ENCODE peak calls at places on chromosomes 13 and 19, in four cellular contexts. One of them, this sample, is unnamed. For H3K4me1, the result is how much of the 10 kb centered on the place peaks cover.

GRCh38 chr19:30204721-30205120 is 167.5 kb upstream of the ZNF536 start:
- DNase-seq in tibial artery: no peak
- DNase-seq in CD8-positive, alpha-beta T cell: no peak
- DNase-seq in endothelial cell of umbilical vein: no peak
- DNase-seq in this sample: no peak

GRCh38 chr19:21110183-21110582 is 28.2 kb downstream of the ZNF714 start:
- DNase-seq in tibial artery: no peak
- DNase-seq in CD8-positive, alpha-beta T cell: no peak
- DNase-seq in endothelial cell of umbilical vein: no peak
- DNase-seq in this sample: no peak

GRCh38 chr13:41942462-41943094 is 18.3 kb downstream of the VWA8 start:
- DNase-seq in tibial artery: no peak
- DNase-seq in CD8-positive, alpha-beta T cell: no peak
- DNase-seq in endothelial cell of umbilical vein: peak
- DNase-seq in this sample: no peak

GRCh38 chr19:16207490-16208025 is 9.8 kb downstream of the AP1M1 start:
- DNase-seq in tibial artery: no peak
- DNase-seq in CD8-positive, alpha-beta T cell: no peak
- DNase-seq in endothelial cell of umbilical vein: no peak
- DNase-seq in this sample: no peak

GRCh38 chr19:48274938-48275337 is 5.1 kb downstream of the ZNF114 start:
- DNase-seq in tibial artery: peak
- DNase-seq in CD8-positive, alpha-beta T cell: no peak
- DNase-seq in endothelial cell of umbilical vein: no peak
- DNase-seq in this sample: no peak

GRCh38 chr13:99062593-99062992 is 84.7 kb upstream of the DOCK9 start:
- DNase-seq in tibial artery: no peak
- DNase-seq in CD8-positive, alpha-beta T cell: no peak
- DNase-seq in endothelial cell of umbilical vein: peak
- DNase-seq in this sample: peak

GRCh38 chr19:49403404-49404187 is 15.5 kb downstream of the KASH5 start:
- DNase-seq in tibial artery: no peak
- DNase-seq in CD8-positive, alpha-beta T cell: no peak
- DNase-seq in endothelial cell of umbilical vein: no peak
- DNase-seq in this sample: no peak

GRCh38 chr19:8390617-8390981 is 439 bp downstream of the RAB11B start:
- DNase-seq in tibial artery: peak
- DNase-seq in CD8-positive, alpha-beta T cell: peak
- DNase-seq in endothelial cell of umbilical vein: peak
- DNase-seq in this sample: peak

GRCh38 chr13:28204690-28205443 is 66.5 kb downstream of the PAN3 start:
- DNase-seq in tibial artery: no peak
- DNase-seq in CD8-positive, alpha-beta T cell: no peak
- DNase-seq in endothelial cell of umbilical vein: no peak
- DNase-seq in this sample: no peak

GRCh38 chr13:109381546-109382180 is 404.7 kb downstream of the IRS2 start:
- DNase-seq in tibial artery: no peak
- DNase-seq in CD8-positive, alpha-beta T cell: no peak
- DNase-seq in endothelial cell of umbilical vein: no peak
- DNase-seq in this sample: no peak

GRCh38 chr13:63088226-63088625 is 1672.6 kb upstream of the PCDH20 start:
- DNase-seq in tibial artery: no peak
- DNase-seq in CD8-positive, alpha-beta T cell: no peak
- DNase-seq in endothelial cell of umbilical vein: no peak
- DNase-seq in this sample: no peak

GRCh38 chr13:32390484-32390883 is 37.4 kb downstream of the N4BP2L1 start:
- DNase-seq in tibial artery: no peak
- DNase-seq in CD8-positive, alpha-beta T cell: no peak
- DNase-seq in endothelial cell of umbilical vein: no peak
- DNase-seq in this sample: no peak

GRCh38 chr19:18665771-18666202 is 17.7 kb upstream of the CRTC1 start:
- DNase-seq in tibial artery: peak
- DNase-seq in CD8-positive, alpha-beta T cell: no peak
- DNase-seq in endothelial cell of umbilical vein: no peak
- DNase-seq in this sample: no peak
- H3K27ac ChIP-seq in tibial artery: peak
- H3K27ac ChIP-seq in CD8-positive, alpha-beta T cell: no peak
- H3K27ac ChIP-seq in endothelial cell of umbilical vein: no peak
- H3K27ac ChIP-seq in this sample: no peak

DNA sequence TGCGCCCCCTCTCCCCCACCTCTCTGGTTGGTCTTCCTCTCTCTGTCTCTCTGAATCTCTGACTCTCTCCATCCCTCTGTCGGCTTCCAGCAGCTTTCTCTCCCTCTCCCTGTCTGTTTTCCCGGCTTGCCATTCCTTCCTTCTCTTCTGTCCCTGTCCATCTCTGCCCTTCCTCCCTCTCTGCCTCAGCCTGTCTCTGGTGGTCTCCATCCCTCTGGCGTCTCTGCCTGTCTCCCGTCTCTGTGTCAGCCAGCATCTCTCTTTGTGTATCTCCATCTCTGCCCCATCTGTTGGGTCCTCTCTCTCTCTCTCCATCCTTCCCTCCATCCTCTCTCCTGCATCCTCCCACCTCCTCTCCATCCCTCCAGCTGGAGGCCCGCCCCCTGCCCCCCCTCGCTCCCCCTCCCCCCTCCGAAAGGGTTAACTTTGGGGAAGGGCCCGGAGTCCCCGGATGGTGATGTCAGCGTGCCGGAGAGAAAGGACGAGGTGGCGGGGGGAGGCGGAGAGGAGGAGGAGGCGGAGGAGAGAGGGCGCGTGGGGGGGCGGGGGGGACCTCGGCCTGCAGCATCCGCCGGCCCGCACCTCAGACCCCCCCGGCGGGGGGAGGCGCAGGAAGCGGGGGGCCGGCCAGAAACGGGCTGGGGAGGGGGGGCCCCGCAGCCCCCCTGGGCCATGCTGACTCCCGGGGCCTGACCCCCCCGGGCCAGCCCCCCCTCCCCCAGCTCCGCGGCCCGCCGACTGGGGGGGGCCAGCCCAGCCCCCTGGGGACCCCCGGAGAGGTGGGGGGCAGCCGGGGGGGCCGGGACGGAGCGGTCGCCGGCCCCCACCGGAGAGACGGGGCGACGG is at the start of gene BRSK1:
- DNase-seq in tibial artery: no peak
- DNase-seq in CD8-positive, alpha-beta T cell: no peak
- DNase-seq in endothelial cell of umbilical vein: no peak
- DNase-seq in this sample: peak
- H3K4me3 ChIP-seq in tibial artery: peak
- H3K4me3 ChIP-seq in CD8-positive, alpha-beta T cell: peak
- H3K4me3 ChIP-seq in endothelial cell of umbilical vein: no peak
- H3K4me3 ChIP-seq in this sample: peak

DNA sequence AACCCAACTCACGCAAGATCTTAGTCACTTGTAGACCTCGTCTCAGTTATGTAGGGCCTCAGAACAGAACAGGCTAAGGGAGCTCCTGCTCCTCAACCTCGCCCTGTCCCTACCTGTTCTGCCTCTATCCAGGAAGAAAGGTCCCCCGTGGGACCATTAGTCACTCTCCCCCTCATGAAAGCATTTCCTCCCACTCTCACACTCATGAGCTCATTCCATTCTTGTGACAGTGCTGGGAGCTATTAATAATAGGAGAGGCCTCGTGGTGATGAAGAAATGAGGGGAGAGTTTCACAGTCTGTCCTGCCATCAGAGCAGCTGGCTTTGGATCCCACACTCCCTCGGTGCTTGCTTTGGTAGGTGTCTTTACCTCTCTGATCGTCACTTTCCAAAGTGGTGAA is 10.2 kb downstream of the PPP2R1A start:
- DNase-seq in tibial artery: peak
- DNase-seq in CD8-positive, alpha-beta T cell: no peak
- DNase-seq in endothelial cell of umbilical vein: peak
- DNase-seq in this sample: peak
- H3K4me1 ChIP-seq in tibial artery: half or more
- H3K4me1 ChIP-seq in CD8-positive, alpha-beta T cell: under half
- H3K4me1 ChIP-seq in endothelial cell of umbilical vein: under half
- H3K4me1 ChIP-seq in this sample: under half

DNA sequence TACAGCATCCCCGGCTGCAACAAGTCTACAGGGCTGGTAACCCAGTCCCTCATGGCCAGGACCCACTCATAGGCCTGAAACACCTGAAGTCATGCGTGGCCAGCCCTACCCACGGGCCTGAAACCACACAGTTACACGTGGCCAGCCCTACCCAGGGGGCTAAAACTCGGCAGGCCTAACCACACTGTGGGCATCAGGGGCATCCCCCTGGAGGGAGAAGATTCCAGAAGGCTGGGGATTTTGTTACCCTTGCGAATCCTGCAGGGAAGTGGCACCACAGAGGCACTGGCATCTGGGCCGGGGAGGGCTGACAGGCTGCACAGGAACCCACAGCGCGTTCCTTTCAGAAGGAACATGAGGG is 48.4 kb upstream of the C13orf46 start:
- DNase-seq in tibial artery: peak
- DNase-seq in CD8-positive, alpha-beta T cell: no peak
- DNase-seq in endothelial cell of umbilical vein: no peak
- DNase-seq in this sample: no peak
- H3K27ac ChIP-seq in tibial artery: no peak
- H3K27ac ChIP-seq in CD8-positive, alpha-beta T cell: no peak
- H3K27ac ChIP-seq in endothelial cell of umbilical vein: no peak
- H3K27ac ChIP-seq in this sample: no peak

GRCh38 chr19:36246006-36246391 is 31.1 kb downstream of the ZNF146 start:
- DNase-seq in tibial artery: no peak
- DNase-seq in CD8-positive, alpha-beta T cell: no peak
- DNase-seq in endothelial cell of umbilical vein: no peak
- DNase-seq in this sample: no peak

GRCh38 chr19:36244066-36244465 is 29.2 kb downstream of the ZNF146 start:
- DNase-seq in tibial artery: no peak
- DNase-seq in CD8-positive, alpha-beta T cell: no peak
- DNase-seq in endothelial cell of umbilical vein: no peak
- DNase-seq in this sample: no peak

DNA sequence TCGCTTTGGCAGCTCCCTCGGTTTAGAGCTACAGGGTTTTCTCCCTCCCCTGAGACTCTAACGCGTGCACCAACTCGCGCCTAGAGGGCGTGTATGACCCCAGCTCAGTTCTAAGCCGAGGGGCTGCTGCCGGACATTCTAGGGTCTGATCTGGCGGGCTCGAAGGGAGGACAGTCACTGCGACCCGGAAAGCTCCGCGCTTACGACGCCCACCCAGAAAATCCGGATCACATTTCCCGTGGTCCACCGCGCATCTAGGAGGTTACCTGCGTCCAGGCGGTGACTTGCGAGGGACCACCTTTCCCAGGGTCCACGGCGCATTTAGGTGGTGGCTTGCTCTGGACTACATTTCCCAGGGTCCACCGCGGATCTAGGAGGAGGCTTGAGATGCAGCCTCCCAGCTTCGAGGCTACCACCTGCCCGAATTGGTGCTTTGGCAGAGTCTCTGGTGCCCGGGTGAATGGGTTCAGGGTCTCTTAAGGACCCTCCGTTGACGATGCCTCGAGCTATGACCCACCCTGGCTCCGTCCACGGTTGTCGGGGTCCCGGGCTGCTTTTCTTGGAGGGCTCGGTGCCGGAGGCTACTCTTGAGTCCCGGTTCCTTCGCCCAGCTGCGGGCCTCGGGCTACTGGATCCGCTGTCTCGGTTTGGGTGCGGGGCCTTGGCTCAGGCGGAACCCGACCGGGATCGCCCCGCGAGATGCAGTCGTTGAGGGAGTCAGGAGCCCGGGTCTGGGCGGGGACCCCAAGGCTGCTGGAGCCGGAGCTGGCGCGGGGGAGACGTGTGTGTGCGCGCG is 30.5 kb downstream of the ZNF146 start:
- DNase-seq in tibial artery: no peak
- DNase-seq in CD8-positive, alpha-beta T cell: no peak
- DNase-seq in endothelial cell of umbilical vein: no peak
- DNase-seq in this sample: no peak
- H3K4me3 ChIP-seq in tibial artery: peak
- H3K4me3 ChIP-seq in CD8-positive, alpha-beta T cell: no peak
- H3K4me3 ChIP-seq in endothelial cell of umbilical vein: no peak
- H3K4me3 ChIP-seq in this sample: peak

GRCh38 chr13:46660859-46661258 is 107.9 kb downstream of the LRCH1 start:
- DNase-seq in tibial artery: no peak
- DNase-seq in CD8-positive, alpha-beta T cell: no peak
- DNase-seq in endothelial cell of umbilical vein: no peak
- DNase-seq in this sample: no peak
- H3K4me1 ChIP-seq in tibial artery: half or more
- H3K4me1 ChIP-seq in CD8-positive, alpha-beta T cell: under half
- H3K4me1 ChIP-seq in endothelial cell of umbilical vein: under half
- H3K4me1 ChIP-seq in this sample: under half

DNA sequence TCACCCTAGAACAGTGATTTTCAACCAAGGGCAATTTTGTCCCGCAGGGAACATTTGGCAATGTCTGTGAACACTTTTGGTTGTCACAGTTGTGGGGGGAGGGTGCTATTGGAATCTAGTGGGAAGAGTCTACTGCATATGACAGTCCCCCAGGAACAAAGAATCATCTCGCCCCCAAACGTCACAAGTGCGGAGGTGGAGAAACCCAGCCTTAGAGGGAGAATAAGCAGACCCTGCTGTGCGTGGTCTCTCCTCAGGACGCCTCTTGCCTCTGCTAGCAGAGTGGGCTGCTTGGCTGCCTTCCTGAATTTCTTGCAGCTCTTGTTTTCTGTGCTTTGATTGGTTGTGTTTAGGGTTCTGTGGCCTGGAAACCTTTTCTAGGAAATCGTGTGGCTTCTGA is 42.4 kb downstream of the NFIX start:
- DNase-seq in tibial artery: no peak
- DNase-seq in CD8-positive, alpha-beta T cell: no peak
- DNase-seq in endothelial cell of umbilical vein: no peak
- DNase-seq in this sample: no peak
- H3K27ac ChIP-seq in tibial artery: peak
- H3K27ac ChIP-seq in CD8-positive, alpha-beta T cell: no peak
- H3K27ac ChIP-seq in endothelial cell of umbilical vein: peak
- H3K27ac ChIP-seq in this sample: peak

GRCh38 chr13:67227131-67227983 is 2.8 kb downstream of the PCDH9 start:
- DNase-seq in tibial artery: no peak
- DNase-seq in CD8-positive, alpha-beta T cell: no peak
- DNase-seq in endothelial cell of umbilical vein: no peak
- DNase-seq in this sample: no peak

GRCh38 chr13:67230243-67230773 is at the start of gene PCDH9:
- DNase-seq in tibial artery: peak
- DNase-seq in CD8-positive, alpha-beta T cell: peak
- DNase-seq in endothelial cell of umbilical vein: peak
- DNase-seq in this sample: peak

GRCh38 chr13:67228031-67228430 is 2.1 kb downstream of the PCDH9 start:
- DNase-seq in tibial artery: no peak
- DNase-seq in CD8-positive, alpha-beta T cell: no peak
- DNase-seq in endothelial cell of umbilical vein: no peak
- DNase-seq in this sample: no peak

GRCh38 chr13:67229438-67230242 is 496 bp downstream of the PCDH9 start:
- DNase-seq in tibial artery: no peak
- DNase-seq in CD8-positive, alpha-beta T cell: no peak
- DNase-seq in endothelial cell of umbilical vein: no peak
- DNase-seq in this sample: no peak

DNA sequence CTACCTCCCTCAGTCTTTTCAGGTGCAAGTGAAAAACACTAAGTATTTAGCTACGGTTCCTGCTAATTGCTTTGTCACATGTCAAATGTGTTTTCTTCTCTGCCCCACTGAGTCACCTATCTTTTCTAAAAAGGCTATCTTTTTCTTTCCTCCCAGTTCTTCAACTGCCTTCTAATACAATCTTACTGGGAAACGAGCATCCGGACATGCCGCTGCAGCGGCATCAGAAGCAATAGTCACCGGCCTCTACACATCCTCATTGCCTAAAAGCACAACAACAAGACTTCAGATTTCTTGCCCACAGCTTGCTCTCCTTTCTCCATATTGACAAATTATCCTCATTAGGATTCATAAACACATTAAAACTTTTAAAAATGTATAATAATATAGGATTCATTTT is 1.2 kb downstream of the PCDH9 start:
- DNase-seq in tibial artery: no peak
- DNase-seq in CD8-positive, alpha-beta T cell: no peak
- DNase-seq in endothelial cell of umbilical vein: peak
- DNase-seq in this sample: no peak
- H3K4me3 ChIP-seq in tibial artery: peak
- H3K4me3 ChIP-seq in CD8-positive, alpha-beta T cell: no peak
- H3K4me3 ChIP-seq in endothelial cell of umbilical vein: peak
- H3K4me3 ChIP-seq in this sample: peak